ENCODE peak calls at places on chromosomes 3 and 15, in eight cellular contexts. A is SK-N-SH, G is neural progenitor cell, B is MM.1S, D is OCI-LY7, V is PC-3, H is GM23248, N is HCT116. E is an unnamed sample.

GRCh38 chr3:183818706-183819624 is 6.4 kb downstream of the MAP6D1 start:
- DNase-seq in A (no peak), G (no peak), B (no peak), D (no peak), V (no peak), H (no peak), N (no peak), E (no peak)

GRCh38 chr15:94346272-94346671 is 114.9 kb downstream of the MCTP2 start:
- DNase-seq in A (no peak), G (no peak), B (no peak), D (no peak), V (peak), H (peak), N (no peak), E (no peak)

GRCh38 chr3:40768536-40768935 is 243.8 kb downstream of the ZNF621 start:
- DNase-seq in A (no peak), G (no peak), B (no peak), D (no peak), V (no peak), H (peak), N (no peak), E (peak)

GRCh38 chr3:107643038-107643883 is 120.5 kb downstream of the BBX start:
- DNase-seq in A (no peak), G (peak), B (peak), D (peak), V (peak), H (no peak), N (no peak), E (no peak)

GRCh38 chr15:63332367-63333078 is 49.1 kb downstream of the CA12 start:
- DNase-seq in A (peak), G (no peak), B (no peak), D (no peak), V (peak), H (peak), N (peak), E (no peak)

GRCh38 chr15:92616621-92617179 is 38.9 kb downstream of the FAM174B start:
- DNase-seq in A (no peak), G (no peak), B (no peak), D (no peak), V (peak), H (no peak), N (no peak), E (peak)

GRCh38 chr3:54578417-54578816 is 349.4 kb downstream of the LRTM1 start:
- DNase-seq in A (peak), G (no peak), B (no peak), D (no peak), V (no peak), H (peak), N (no peak), E (peak)

GRCh38 chr3:112974178-112974517 is 755 bp downstream of the CD200R1 start:
- DNase-seq in A (no peak), G (no peak), B (no peak), D (no peak), V (no peak), H (no peak), N (no peak), E (no peak)

GRCh38 chr3:183699238-183699947 is 1.8 kb downstream of the YEATS2 start:
- DNase-seq in A (no peak), G (no peak), B (no peak), D (peak), V (no peak), H (no peak), N (no peak), E (peak)

GRCh38 chr3:153209596-153209995 is 47.6 kb downstream of the RAP2B start:
- DNase-seq in A (no peak), G (peak), B (no peak), D (no peak), V (peak), H (peak), N (peak), E (no peak)

GRCh38 chr15:29770796-29771195 is 51.5 kb downstream of the TJP1 start:
- DNase-seq in A (no peak), G (no peak), B (no peak), D (no peak), V (peak), H (peak), N (no peak), E (no peak)

GRCh38 chr15:80434926-80435720 is 30.9 kb downstream of the ARNT2 start:
- DNase-seq in A (no peak), G (no peak), B (no peak), D (no peak), V (no peak), H (no peak), N (no peak), E (no peak)

GRCh38 chr15:58380280-58380945 is 51.4 kb upstream of the LIPC start:
- DNase-seq in A (no peak), G (no peak), B (no peak), D (no peak), V (no peak), H (no peak), N (no peak), E (no peak)

GRCh38 chr15:47885921-47886320 is 168.6 kb downstream of the SEMA6D start:
- DNase-seq in A (no peak), G (peak), B (no peak), D (no peak), V (peak), H (peak), N (no peak), E (no peak)

GRCh38 chr3:102200126-102200525 is 234.7 kb upstream of the ZPLD1 start:
- DNase-seq in A (no peak), G (no peak), B (no peak), D (no peak), V (no peak), H (peak), N (no peak), E (no peak)

GRCh38 chr3:159219231-159219630 is 417.4 kb downstream of the MFSD1 start:
- DNase-seq in A (no peak), G (no peak), B (no peak), D (no peak), V (no peak), H (no peak), N (no peak), E (no peak)

GRCh38 chr3:28322464-28322863 is 26.1 kb upstream of the ZCWPW2 start:
- DNase-seq in A (no peak), G (no peak), B (no peak), D (no peak), V (peak), H (peak), N (no peak), E (no peak)

GRCh38 chr3:152899306-152899705 is 64.4 kb downstream of the P2RY1 start:
- DNase-seq in A (no peak), G (no peak), B (no peak), D (no peak), V (no peak), H (no peak), N (no peak), E (no peak)

GRCh38 chr3:121520510-121520909 is 25.3 kb downstream of the POLQ start:
- DNase-seq in A (no peak), G (no peak), B (no peak), D (no peak), V (no peak), H (no peak), N (no peak), E (no peak)

GRCh38 chr15:92123848-92124631 is 269.6 kb upstream of the ST8SIA2 start:
- DNase-seq in A (no peak), G (no peak), B (no peak), D (no peak), V (no peak), H (no peak), N (no peak), E (no peak)

GRCh38 chr3:135100349-135100741 is 305.3 kb downstream of the EPHB1 start:
- DNase-seq in A (no peak), G (no peak), B (no peak), D (no peak), V (no peak), H (no peak), N (no peak), E (no peak)

GRCh38 chr15:29106116-29106515 is 163.5 kb downstream of the NSMCE3 start:
- DNase-seq in A (no peak), G (no peak), B (no peak), D (no peak), V (no peak), H (no peak), N (no peak), E (no peak)

GRCh38 chr3:50971487-50971924 is 296.8 kb downstream of the DOCK3 start:
- DNase-seq in A (peak), G (peak), B (peak), D (peak), V (peak), H (peak), N (peak), E (peak)

GRCh38 chr15:90530250-90531051 is 728 bp downstream of the CRTC3 start:
- DNase-seq in A (peak), G (peak), B (peak), D (peak), V (peak), H (peak), N (no peak), E (peak)

GRCh38 chr15:44545934-44546802 is 9.2 kb downstream of the EIF3J start:
- DNase-seq in A (peak), G (no peak), B (peak), D (peak), V (peak), H (peak), N (no peak), E (no peak)

GRCh38 chr3:27758083-27758482 is 36.0 kb upstream of the EOMES start:
- DNase-seq in A (no peak), G (no peak), B (no peak), D (no peak), V (peak), H (peak), N (peak), E (peak)

GRCh38 chr3:197959891-197960693 is at the start of gene LMLN:
- DNase-seq in A (peak), G (peak), B (peak), D (peak), V (peak), H (peak), N (peak), E (peak)

GRCh38 chr3:197961582-197961945 is 1.5 kb downstream of the LMLN start:
- DNase-seq in A (no peak), G (no peak), B (no peak), D (no peak), V (no peak), H (no peak), N (no peak), E (no peak)

GRCh38 chr3:197959500-197959890 is 522 bp upstream of the LMLN start:
- DNase-seq in A (no peak), G (no peak), B (no peak), D (no peak), V (no peak), H (no peak), N (no peak), E (no peak)

GRCh38 chr3:197963019-197963637 is 3.1 kb downstream of the LMLN start:
- DNase-seq in A (no peak), G (no peak), B (no peak), D (no peak), V (no peak), H (no peak), N (no peak), E (no peak)

DNA sequence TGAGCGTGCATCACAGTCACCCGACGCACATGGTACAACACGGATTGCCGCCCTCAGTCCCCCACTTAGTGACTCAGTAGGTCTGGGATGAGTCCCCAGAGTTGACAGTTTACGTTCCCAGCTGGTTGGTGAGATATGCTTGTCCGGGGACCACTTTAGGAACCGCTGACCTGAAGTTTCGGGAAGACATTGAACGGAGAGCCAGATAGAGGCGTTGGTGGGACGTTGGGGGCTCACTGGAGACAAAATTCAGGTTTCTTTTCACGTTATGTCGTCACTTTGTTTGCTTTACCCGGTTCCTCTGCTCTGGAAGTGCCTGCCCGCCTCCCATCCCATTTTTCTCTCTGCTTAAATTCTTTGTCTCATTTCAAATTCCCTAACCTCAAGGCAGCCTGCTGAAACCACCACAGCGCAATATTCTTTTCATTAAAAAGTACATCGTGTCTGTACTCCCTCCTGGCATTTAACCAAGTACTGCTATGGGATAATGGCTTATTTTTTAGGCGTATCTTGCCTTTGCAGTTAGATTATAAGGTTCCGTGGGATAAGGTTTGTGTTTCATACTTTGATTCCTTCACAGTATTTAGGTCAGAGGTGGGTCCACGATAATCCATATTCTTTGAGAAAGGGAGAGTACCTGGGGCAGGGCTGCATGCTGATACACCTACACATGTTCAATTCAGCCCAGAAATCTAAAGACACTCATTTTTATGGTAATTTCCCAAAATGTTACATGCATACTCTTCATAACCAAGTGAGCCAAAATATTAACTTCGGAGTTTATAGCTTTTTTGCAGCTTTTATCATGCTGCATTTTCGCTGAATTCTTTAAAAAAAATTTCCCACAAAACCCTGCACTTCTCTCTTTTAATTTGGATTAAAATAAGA is 921 bp downstream of the LMLN start:
- DNase-seq in A (no peak), G (no peak), B (no peak), D (no peak), V (no peak), H (peak), N (no peak), E (no peak)
- TF ChIP-seq EZH2phosphoT487 in A (no peak), G (no peak), B (no peak), D (no peak), V (no peak), H (no peak), N (no peak), E (no peak)

DNA sequence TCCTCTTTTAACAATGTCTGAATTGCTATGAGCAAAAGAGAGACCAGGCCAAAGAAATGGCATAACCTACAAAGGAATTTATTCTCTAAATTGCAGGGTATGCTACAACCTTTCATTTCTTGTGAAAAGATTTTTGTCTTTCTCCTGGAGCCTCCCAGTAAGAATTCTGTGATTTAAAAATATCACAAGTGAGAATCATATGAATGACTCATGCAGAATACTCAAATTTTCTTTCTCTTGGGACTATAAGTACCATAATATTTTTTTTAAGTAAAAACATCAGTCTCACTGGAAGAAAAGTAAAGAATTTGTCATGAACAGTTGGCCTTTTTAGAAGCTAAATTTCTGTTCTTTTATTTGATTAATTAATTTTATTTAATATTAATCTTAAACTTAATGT is 26.3 kb downstream of the SYNPR start:
- DNase-seq in A (no peak), G (no peak), B (no peak), D (no peak), V (no peak), H (peak), N (no peak), E (no peak)
- TF ChIP-seq EZH2phosphoT487 in A (no peak), G (no peak), B (no peak), D (no peak), V (no peak), H (no peak), N (no peak), E (no peak)

DNA sequence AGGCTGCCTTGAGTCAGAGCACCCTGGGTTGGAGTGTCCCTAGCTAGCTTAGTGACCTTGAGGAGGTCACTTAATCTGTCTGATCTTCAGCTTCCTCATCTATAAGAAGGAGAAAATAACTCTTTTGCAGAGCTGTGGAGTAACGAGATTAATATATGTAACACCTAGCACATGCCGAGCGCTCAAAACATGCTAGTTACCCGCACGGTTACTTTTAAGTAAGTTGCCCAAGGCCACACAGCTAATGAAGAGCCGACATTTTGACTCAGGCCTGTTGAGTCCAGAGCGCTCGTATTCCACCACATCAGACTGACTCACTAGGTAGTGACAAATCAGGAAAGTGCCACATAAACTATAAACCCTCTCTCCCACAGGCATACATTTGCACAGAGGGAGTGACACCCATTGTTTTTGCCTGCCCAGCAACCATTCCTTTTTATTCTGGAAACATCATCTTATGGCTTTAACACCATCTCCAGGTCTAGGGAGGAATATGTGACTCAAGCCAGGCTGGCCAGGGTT is 42.4 kb downstream of the BHLHE40 start:
- DNase-seq in A (no peak), G (no peak), B (no peak), D (no peak), V (peak), H (peak), N (peak), E (no peak)
- TF ChIP-seq EZH2phosphoT487 in A (no peak), G (no peak), B (no peak), D (no peak), V (no peak), H (no peak), N (no peak), E (no peak)

GRCh38 chr15:25677719-25678497 is 185.2 kb downstream of the ATP10A start:
- DNase-seq in A (no peak), G (no peak), B (no peak), D (no peak), V (no peak), H (no peak), N (no peak), E (no peak)
- TF ChIP-seq EZH2phosphoT487 in A (no peak), G (no peak), B (no peak), D (no peak), V (no peak), H (no peak), N (no peak), E (no peak)

GRCh38 chr3:67292356-67293225 is 294.5 kb downstream of the KBTBD8 start:
- DNase-seq in A (no peak), G (no peak), B (no peak), D (no peak), V (peak), H (peak), N (no peak), E (no peak)
- TF ChIP-seq EZH2phosphoT487 in A (no peak), G (no peak), B (no peak), D (no peak), V (no peak), H (no peak), N (no peak), E (no peak)

GRCh38 chr15:64781299-64781698 is 5.9 kb upstream of the RBPMS2 start:
- DNase-seq in A (no peak), G (no peak), B (no peak), D (no peak), V (no peak), H (no peak), N (no peak), E (no peak)
- TF ChIP-seq EZH2phosphoT487 in A (no peak), G (no peak), B (no peak), D (no peak), V (no peak), H (no peak), N (no peak), E (no peak)

DNA sequence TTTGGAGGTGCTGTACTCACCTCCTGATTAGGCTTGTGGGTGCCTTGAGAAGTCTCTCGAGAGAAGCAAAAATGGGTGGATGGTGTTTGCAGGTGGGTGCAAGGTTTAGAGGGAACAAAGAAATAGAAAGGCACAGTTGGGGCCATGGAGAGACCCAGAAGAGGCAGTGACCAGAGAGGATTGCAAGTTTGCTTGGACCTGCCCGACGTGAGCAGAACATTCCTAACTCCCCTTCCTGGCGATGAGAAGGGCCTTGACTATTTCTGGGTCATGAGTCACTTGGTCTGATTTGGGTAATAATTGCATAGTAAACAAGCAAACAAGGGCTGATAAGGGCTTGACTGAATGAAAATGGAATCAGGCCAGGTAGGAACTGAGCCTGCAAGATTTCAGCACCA is 7.0 kb upstream of the CTSH start:
- DNase-seq in A (no peak), G (no peak), B (no peak), D (no peak), V (peak), H (no peak), N (no peak), E (peak)
- TF ChIP-seq EZH2phosphoT487 in A (no peak), G (no peak), B (no peak), D (no peak), V (no peak), H (no peak), N (no peak), E (no peak)

E was measured in hepatocyte.